ENCODE peak calls at places on chromosomes 12 and 14, in six cellular contexts. B is H1, K is IMR-90, N is mesendoderm, L is H9, Q is neuronal stem cell. T is an unnamed sample.

GRCh38 chr14:70954068-70954467 is 46.8 kb downstream of the PCNX1 start:
- DNase-seq in B (no peak), L (no peak), N (no peak), Q (no peak), K (no peak), T (no peak)

GRCh38 chr14:67562025-67562775 is 29.1 kb downstream of the PLEKHH1 start:
- DNase-seq in K (no peak), Q (no peak), N (no peak), L (no peak), B (no peak), T (no peak)

GRCh38 chr12:14416658-14417057 is 51.2 kb downstream of the ATF7IP start:
- DNase-seq in K (peak), L (peak), B (no peak), N (peak), Q (peak), T (peak)

GRCh38 chr12:2212971-2213869 is 160.4 kb downstream of the CACNA1C start:
- DNase-seq in K (no peak), B (no peak), N (peak), L (no peak), Q (peak), T (peak)

GRCh38 chr12:69023840-69024239 is 90.9 kb upstream of the CPM start:
- DNase-seq in B (no peak), N (no peak), K (no peak), L (no peak), Q (no peak), T (no peak)

GRCh38 chr14:55454264-55455151 is 14.1 kb upstream of the TBPL2 start:
- DNase-seq in N (peak), B (no peak), L (no peak), K (peak), Q (no peak), T (peak)

GRCh38 chr12:29970501-29970900 is 186.8 kb upstream of the TMTC1 start:
- DNase-seq in K (no peak), N (no peak), Q (no peak), B (no peak), L (no peak), T (no peak)

GRCh38 chr14:101222362-101223090 is 319.0 kb upstream of the RTL1 start:
- DNase-seq in K (no peak), B (no peak), Q (peak), L (peak), N (no peak), T (no peak)

GRCh38 chr12:52253391-52254179 is 20.5 kb downstream of the KRT7 start:
- DNase-seq in L (no peak), N (no peak), Q (no peak), K (no peak), B (no peak), T (no peak)

GRCh38 chr14:24952851-24953666 is 96.9 kb downstream of the STXBP6 start:
- DNase-seq in L (peak), B (no peak), K (peak), Q (no peak), N (peak), T (no peak)

GRCh38 chr12:94289551-94290312 is 141.4 kb downstream of the PLXNC1 start:
- DNase-seq in Q (no peak), B (no peak), L (no peak), N (peak), K (peak), T (peak)

GRCh38 chr12:122687091-122687490 is 16.1 kb downstream of the HCAR2 start:
- DNase-seq in N (no peak), B (no peak), Q (no peak), L (no peak), K (peak), T (peak)

GRCh38 chr14:20295067-20295466 is 10.7 kb downstream of the TTC5 start:
- DNase-seq in L (no peak), Q (no peak), N (no peak), B (no peak), K (no peak), T (no peak)

GRCh38 chr14:93054006-93054405 is 61.7 kb downstream of the ITPK1 start:
- DNase-seq in N (no peak), Q (no peak), K (no peak), B (no peak), L (no peak), T (no peak)

GRCh38 chr14:89615421-89615820 is 198.4 kb upstream of the FOXN3 start:
- DNase-seq in B (no peak), N (peak), Q (no peak), K (no peak), L (no peak), T (no peak)

GRCh38 chr12:210277-211141 is 3.4 kb downstream of the SLC6A12 start:
- DNase-seq in N (no peak), B (no peak), Q (no peak), L (no peak), K (no peak), T (no peak)

GRCh38 chr14:91417983-91418386 is 365 bp upstream of the CCDC88C start:
- DNase-seq in L (peak), K (no peak), Q (peak), B (no peak), N (peak), T (no peak)

GRCh38 chr14:59274991-59275391 is 86.5 kb downstream of the DAAM1 start:
- DNase-seq in N (no peak), B (no peak), K (no peak), Q (no peak), L (peak), T (no peak)

GRCh38 chr14:99210333-99210732 is 61.7 kb downstream of the BCL11B start:
- DNase-seq in L (no peak), K (no peak), Q (no peak), N (no peak), B (no peak), T (no peak)

GRCh38 chr14:74569387-74569786 is 42.6 kb downstream of the LTBP2 start:
- DNase-seq in B (no peak), K (no peak), Q (no peak), L (no peak), N (no peak), T (no peak)

GRCh38 chr14:38583471-38583870 is 327.6 kb upstream of the CLEC14A start:
- DNase-seq in K (no peak), Q (no peak), N (no peak), L (no peak), B (no peak), T (no peak)

GRCh38 chr14:69850086-69850735 is 29.0 kb upstream of the SMOC1 start:
- DNase-seq in K (no peak), N (peak), B (no peak), L (peak), Q (no peak), T (no peak)

GRCh38 chr14:26966942-26967341 is 369.1 kb upstream of the NOVA1 start:
- DNase-seq in L (no peak), N (peak), Q (no peak), K (no peak), B (no peak), T (peak)

GRCh38 chr14:76151398-76152332 is at the start of gene GPATCH2L:
- DNase-seq in B (peak), L (peak), K (peak), Q (peak), N (peak), T (peak)

GRCh38 chr14:68813318-68813838 is 20.5 kb upstream of the ZFP36L1 start:
- DNase-seq in N (no peak), B (no peak), K (no peak), Q (no peak), L (no peak), T (no peak)
- H2BK5ac ChIP-seq in N (no peak), B (no peak), K (no peak), Q (no peak), L (no peak), T (no peak)

GRCh38 chr12:124388038-124388676 is 93.3 kb downstream of the RFLNA start:
- DNase-seq in L (no peak), K (no peak), Q (no peak), B (no peak), N (no peak), T (no peak)

GRCh38 chr12:124386059-124386458 is 91.2 kb downstream of the RFLNA start:
- DNase-seq in Q (no peak), L (no peak), B (no peak), N (no peak), K (no peak), T (peak)

GRCh38 chr12:124387510-124387855 is 92.6 kb downstream of the RFLNA start:
- DNase-seq in L (no peak), K (no peak), Q (no peak), N (no peak), B (no peak), T (peak)

GRCh38 chr12:124385219-124385969 is 90.5 kb downstream of the RFLNA start:
- DNase-seq in B (no peak), K (peak), N (peak), L (no peak), Q (no peak), T (peak)

DNA sequence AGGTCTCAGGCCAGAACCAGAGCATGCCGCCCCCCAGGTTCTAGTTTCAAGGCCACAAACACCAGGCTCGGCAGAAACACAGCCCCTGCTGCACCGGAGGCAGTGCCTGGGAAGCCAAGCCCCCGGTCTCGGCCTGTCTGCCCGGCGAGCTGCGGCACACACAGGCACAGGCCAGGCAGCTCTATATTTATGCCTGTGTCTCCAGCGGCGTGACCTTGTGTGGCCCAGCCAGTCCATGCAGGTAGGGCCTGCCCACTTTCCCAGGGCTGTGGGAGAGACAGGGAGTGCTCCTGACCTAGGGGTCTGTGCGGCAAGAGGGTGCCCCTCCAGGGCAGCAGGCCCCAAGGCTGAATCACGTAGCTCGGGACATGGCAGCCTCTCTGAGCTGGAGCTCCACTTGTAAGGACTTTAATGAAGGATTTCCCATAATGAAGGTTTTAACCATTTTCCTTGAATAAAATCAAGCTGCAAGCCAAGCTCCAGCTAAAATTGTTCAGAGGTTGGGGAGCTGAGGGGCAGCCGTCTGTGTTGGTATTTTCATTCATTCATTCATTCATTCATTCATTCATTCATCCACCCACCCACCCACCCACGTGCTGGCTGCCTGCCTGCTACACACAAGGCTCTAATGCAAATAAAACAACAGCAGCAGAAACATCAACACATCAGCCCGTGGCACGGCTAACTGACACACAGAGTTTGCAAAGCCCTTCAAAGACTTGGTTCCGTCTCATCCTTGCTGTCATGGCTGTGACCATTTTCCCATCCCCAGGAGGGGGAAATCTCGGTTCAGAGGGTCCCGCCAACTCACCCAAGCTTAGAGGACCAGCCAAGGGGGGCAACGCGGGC is 92.0 kb downstream of the RFLNA start:
- DNase-seq in N (no peak), K (no peak), Q (no peak), B (no peak), L (no peak), T (peak)
- H3K9ac ChIP-seq in N (no peak), K (peak), Q (peak), B (no peak), L (no peak), T (peak)

DNA sequence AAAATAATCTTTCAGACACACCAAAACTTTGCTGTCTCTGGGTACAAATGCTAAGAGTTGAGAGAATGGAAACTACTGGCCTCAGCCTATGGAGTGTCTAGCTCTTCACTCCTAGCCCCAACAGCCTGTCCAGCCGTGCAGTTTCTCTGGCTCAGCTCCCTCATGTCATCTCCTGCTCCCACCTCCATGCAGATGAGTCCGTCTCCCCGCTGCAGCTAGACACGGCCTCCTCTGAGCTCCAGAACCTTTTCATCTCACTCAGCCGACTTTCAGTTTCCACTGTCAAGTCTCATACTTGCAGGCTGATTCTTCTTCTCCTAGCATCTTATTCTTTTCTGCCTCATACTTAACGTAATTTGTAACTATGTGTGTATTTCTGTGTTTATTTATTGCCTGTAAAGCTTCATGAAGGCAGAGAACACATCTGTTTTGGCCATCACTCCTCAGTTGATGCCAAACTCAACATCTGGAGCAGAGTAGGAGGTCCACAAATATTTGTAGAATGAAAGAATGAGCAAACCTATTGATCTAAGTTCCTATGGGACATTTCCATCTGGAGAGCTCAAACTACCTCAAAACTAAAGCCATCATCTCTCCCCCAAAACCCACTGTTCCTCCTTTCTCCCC is 139.7 kb upstream of the PWP1 start:
- DNase-seq in N (no peak), K (peak), B (no peak), Q (no peak), L (no peak), T (no peak)
- H2BK5ac ChIP-seq in N (no peak), K (no peak), B (no peak), Q (no peak), L (no peak), T (no peak)

GRCh38 chr12:3271639-3272038 is 194.5 kb downstream of the TSPAN9 start:
- DNase-seq in L (no peak), B (no peak), N (no peak), Q (no peak), K (no peak), T (no peak)

GRCh38 chr12:3274664-3275063 is 197.5 kb downstream of the TSPAN9 start:
- DNase-seq in N (no peak), B (no peak), L (no peak), K (no peak), Q (no peak), T (no peak)

GRCh38 chr12:3273409-3273853 is 196.3 kb downstream of the TSPAN9 start:
- DNase-seq in L (no peak), B (no peak), Q (no peak), K (peak), N (no peak), T (peak)

GRCh38 chr12:3271146-3271545 is 194.0 kb downstream of the TSPAN9 start:
- DNase-seq in N (peak), K (no peak), Q (no peak), L (no peak), B (no peak), T (no peak)

DNA sequence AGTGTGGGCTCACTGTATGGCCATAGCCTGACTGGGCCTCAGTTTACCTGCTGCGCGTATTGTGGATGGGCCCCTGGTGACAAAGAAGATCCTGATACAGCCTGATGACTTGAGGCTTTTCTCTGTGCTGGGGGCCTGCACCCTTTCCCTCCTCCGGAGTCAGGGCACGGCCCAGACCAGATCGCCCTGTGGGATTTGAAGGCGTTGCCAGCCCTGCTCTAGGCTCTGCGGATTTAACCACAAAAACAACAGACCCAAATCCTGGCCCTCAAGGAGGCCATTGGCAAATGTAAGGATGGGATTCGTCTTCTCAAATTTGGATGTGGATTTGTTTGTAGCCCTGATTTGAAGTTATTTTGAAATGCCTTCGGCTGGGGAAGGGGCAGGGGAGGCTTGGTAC is 195.8 kb downstream of the TSPAN9 start:
- DNase-seq in Q (no peak), B (no peak), K (no peak), N (no peak), L (no peak), T (no peak)
- H3K9ac ChIP-seq in Q (no peak), B (no peak), K (no peak), N (no peak), L (no peak), T (no peak)

GRCh38 chr14:49687942-49688700 is at the start of gene POLE2:
- DNase-seq in L (peak), N (peak), B (peak), Q (peak), K (peak), T (peak)

GRCh38 chr14:49688701-49689030 is 652 bp upstream of the POLE2 start:
- DNase-seq in K (no peak), B (no peak), N (no peak), Q (no peak), L (no peak), T (no peak)

GRCh38 chr14:49692191-49692757 is 646 bp upstream of the KLHDC1 start:
- DNase-seq in Q (no peak), B (no peak), L (no peak), N (no peak), K (peak), T (peak)

GRCh38 chr14:49691031-49691430 is 1.9 kb upstream of the KLHDC1 start:
- DNase-seq in Q (no peak), L (no peak), B (no peak), K (no peak), N (no peak), T (no peak)

GRCh38 chr14:49692895-49693737 is at the start of gene KLHDC1:
- DNase-seq in N (peak), K (peak), L (peak), B (no peak), Q (peak), T (peak)
- H2BK5ac ChIP-seq in N (peak), K (peak), L (no peak), B (peak), Q (peak), T (peak)

DNA sequence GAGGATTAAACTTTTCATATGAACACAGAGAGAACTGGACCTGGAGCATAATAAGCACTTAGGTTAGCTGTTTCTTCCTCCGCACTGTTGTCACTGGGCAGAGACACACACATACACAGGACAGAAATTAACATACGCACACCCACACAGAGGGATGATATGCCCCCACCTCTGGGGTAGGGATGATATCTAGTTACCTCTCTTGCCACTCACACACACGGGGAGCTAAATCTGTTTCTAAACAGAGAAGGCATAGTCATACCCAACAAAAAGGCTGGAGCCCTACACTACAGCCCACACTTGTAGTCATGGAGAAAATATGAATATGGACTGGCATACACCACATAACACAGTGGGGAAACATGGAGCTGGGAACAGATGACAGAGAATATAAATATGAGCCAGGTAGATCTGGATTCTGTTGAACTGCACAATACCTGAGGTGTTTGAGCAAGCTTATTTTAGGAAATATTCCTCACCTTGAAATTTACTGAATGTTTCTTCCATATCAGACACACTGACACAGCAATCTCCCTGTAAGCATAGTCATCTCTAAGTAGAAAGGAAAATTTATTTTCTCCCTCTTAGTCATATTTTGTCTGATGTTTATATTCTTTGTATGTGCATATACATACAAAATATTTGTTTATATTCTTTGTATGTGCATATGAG is 21.1 kb upstream of the SCFD1 start:
- DNase-seq in B (no peak), L (no peak), N (no peak), K (peak), Q (no peak), T (no peak)
- H3K9ac ChIP-seq in B (no peak), L (no peak), N (no peak), K (no peak), Q (no peak), T (no peak)

DNA sequence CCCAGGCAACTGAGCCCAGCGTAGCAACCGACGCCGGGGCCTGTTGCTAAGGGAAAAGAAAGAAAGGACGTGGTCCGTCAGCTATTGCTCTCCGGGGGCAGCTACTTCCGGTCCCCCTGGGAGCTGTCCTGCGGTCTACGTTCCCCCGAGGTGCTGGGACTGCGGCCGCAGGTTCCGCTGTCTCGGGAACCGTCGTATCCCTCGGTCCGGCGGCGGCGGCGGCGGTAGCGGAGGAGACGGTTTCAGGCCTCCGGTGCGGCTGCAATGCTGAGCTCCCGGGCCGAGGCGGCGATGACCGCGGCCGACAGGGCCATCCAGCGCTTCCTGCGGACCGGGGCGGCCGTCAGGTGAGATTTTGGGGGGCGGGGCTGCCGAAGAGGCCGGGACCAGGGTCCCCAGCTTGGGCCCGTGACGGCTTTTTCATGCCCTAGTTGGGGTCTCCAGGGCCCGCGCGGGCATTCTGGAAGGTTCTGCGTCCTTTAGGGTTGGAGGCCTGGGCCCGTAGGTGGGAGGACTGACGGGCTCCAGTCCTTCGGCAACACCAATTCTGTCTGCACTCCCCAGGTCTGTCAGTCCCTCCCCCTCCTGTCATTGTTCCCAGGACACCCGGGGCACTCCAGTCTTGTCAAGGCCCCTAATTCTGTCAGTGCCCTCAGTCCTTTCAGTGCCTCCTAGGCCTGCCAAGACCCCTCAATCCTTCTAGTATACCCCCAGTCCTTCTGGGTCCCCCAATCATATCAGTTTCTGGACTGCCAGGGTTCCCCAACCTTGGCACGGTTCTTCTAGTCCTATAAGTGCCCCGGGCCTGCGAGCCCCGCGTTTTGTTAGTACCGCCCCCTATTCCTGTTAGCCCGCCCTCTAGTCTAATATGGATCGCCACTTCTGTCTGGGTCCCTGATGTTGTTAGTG is at the start of gene USP30:
- DNase-seq in Q (peak), K (peak), L (peak), N (peak), B (peak), T (peak)
- H2BK5ac ChIP-seq in Q (peak), K (peak), L (no peak), N (no peak), B (peak), T (peak)